ENCODE peak calls at places on chromosomes 3 and 15, in nine cellular contexts. One of them, this sample, is unnamed.

GRCh38 chr3:12966847-12967750 is 106.1 kb downstream of the IQSEC1 start:
- DNase-seq in WTC11: no peak
- DNase-seq in COR-L47: no peak
- DNase-seq in stimulated activated CD4-positive, alpha-beta T cell treated with anti-CD3 and anti-CD28 coated beads, TNF-alpha, amount 100 ng/mL, for 4 hours: no peak
- DNase-seq in heart right ventricle: no peak
- DNase-seq in progenitor cell of endocrine pancreas: peak
- DNase-seq in cerebellar cortex: no peak
- DNase-seq in PC-9: no peak
- DNase-seq in COLO829: peak
- DNase-seq in this sample: no peak

GRCh38 chr3:4996771-4997291 is 17.6 kb downstream of the BHLHE40 start:
- DNase-seq in WTC11: no peak
- DNase-seq in COR-L47: no peak
- DNase-seq in stimulated activated CD4-positive, alpha-beta T cell treated with anti-CD3 and anti-CD28 coated beads, TNF-alpha, amount 100 ng/mL, for 4 hours: no peak
- DNase-seq in heart right ventricle: no peak
- DNase-seq in progenitor cell of endocrine pancreas: no peak
- DNase-seq in cerebellar cortex: no peak
- DNase-seq in PC-9: no peak
- DNase-seq in COLO829: no peak
- DNase-seq in this sample: no peak

GRCh38 chr3:149752051-149752787 is at the start of gene COMMD2:
- DNase-seq in WTC11: peak
- DNase-seq in COR-L47: peak
- DNase-seq in stimulated activated CD4-positive, alpha-beta T cell treated with anti-CD3 and anti-CD28 coated beads, TNF-alpha, amount 100 ng/mL, for 4 hours: peak
- DNase-seq in heart right ventricle: peak
- DNase-seq in progenitor cell of endocrine pancreas: peak
- DNase-seq in cerebellar cortex: peak
- DNase-seq in PC-9: peak
- DNase-seq in COLO829: peak
- DNase-seq in this sample: peak

GRCh38 chr3:140910860-140911259 is 30.8 kb upstream of the SLC25A36 start:
- DNase-seq in WTC11: no peak
- DNase-seq in COR-L47: no peak
- DNase-seq in stimulated activated CD4-positive, alpha-beta T cell treated with anti-CD3 and anti-CD28 coated beads, TNF-alpha, amount 100 ng/mL, for 4 hours: no peak
- DNase-seq in heart right ventricle: no peak
- DNase-seq in progenitor cell of endocrine pancreas: no peak
- DNase-seq in cerebellar cortex: peak
- DNase-seq in PC-9: no peak
- DNase-seq in COLO829: peak
- DNase-seq in this sample: no peak

GRCh38 chr3:168051579-168052183 is 44.0 kb downstream of the GOLIM4 start:
- DNase-seq in WTC11: no peak
- DNase-seq in COR-L47: no peak
- DNase-seq in stimulated activated CD4-positive, alpha-beta T cell treated with anti-CD3 and anti-CD28 coated beads, TNF-alpha, amount 100 ng/mL, for 4 hours: no peak
- DNase-seq in heart right ventricle: no peak
- DNase-seq in progenitor cell of endocrine pancreas: no peak
- DNase-seq in cerebellar cortex: no peak
- DNase-seq in PC-9: no peak
- DNase-seq in COLO829: no peak
- DNase-seq in this sample: no peak

GRCh38 chr3:139564290-139564861 is 24.8 kb upstream of the RBP1 start:
- DNase-seq in WTC11: peak
- DNase-seq in COR-L47: peak
- DNase-seq in stimulated activated CD4-positive, alpha-beta T cell treated with anti-CD3 and anti-CD28 coated beads, TNF-alpha, amount 100 ng/mL, for 4 hours: no peak
- DNase-seq in heart right ventricle: no peak
- DNase-seq in progenitor cell of endocrine pancreas: no peak
- DNase-seq in cerebellar cortex: no peak
- DNase-seq in PC-9: no peak
- DNase-seq in COLO829: no peak
- DNase-seq in this sample: no peak

GRCh38 chr3:168860592-168860991 is 764.9 kb upstream of the GOLIM4 start:
- DNase-seq in WTC11: no peak
- DNase-seq in COR-L47: no peak
- DNase-seq in stimulated activated CD4-positive, alpha-beta T cell treated with anti-CD3 and anti-CD28 coated beads, TNF-alpha, amount 100 ng/mL, for 4 hours: no peak
- DNase-seq in heart right ventricle: no peak
- DNase-seq in progenitor cell of endocrine pancreas: no peak
- DNase-seq in cerebellar cortex: no peak
- DNase-seq in PC-9: no peak
- DNase-seq in COLO829: no peak
- DNase-seq in this sample: no peak

GRCh38 chr3:70000563-70001081 is 1.1 kb downstream of the SAMMSON start:
- DNase-seq in WTC11: no peak
- DNase-seq in COR-L47: peak
- DNase-seq in stimulated activated CD4-positive, alpha-beta T cell treated with anti-CD3 and anti-CD28 coated beads, TNF-alpha, amount 100 ng/mL, for 4 hours: no peak
- DNase-seq in heart right ventricle: no peak
- DNase-seq in progenitor cell of endocrine pancreas: no peak
- DNase-seq in cerebellar cortex: no peak
- DNase-seq in PC-9: no peak
- DNase-seq in COLO829: peak
- DNase-seq in this sample: no peak

GRCh38 chr3:131804565-131805133 is 230.2 kb downstream of the CPNE4 start:
- DNase-seq in WTC11: no peak
- DNase-seq in COR-L47: no peak
- DNase-seq in stimulated activated CD4-positive, alpha-beta T cell treated with anti-CD3 and anti-CD28 coated beads, TNF-alpha, amount 100 ng/mL, for 4 hours: no peak
- DNase-seq in heart right ventricle: peak
- DNase-seq in progenitor cell of endocrine pancreas: no peak
- DNase-seq in cerebellar cortex: no peak
- DNase-seq in PC-9: no peak
- DNase-seq in COLO829: no peak
- DNase-seq in this sample: no peak

GRCh38 chr15:48777645-48778337 is 33.1 kb downstream of the CEP152 start:
- DNase-seq in WTC11: no peak
- DNase-seq in COR-L47: no peak
- DNase-seq in stimulated activated CD4-positive, alpha-beta T cell treated with anti-CD3 and anti-CD28 coated beads, TNF-alpha, amount 100 ng/mL, for 4 hours: no peak
- DNase-seq in heart right ventricle: no peak
- DNase-seq in progenitor cell of endocrine pancreas: no peak
- DNase-seq in cerebellar cortex: no peak
- DNase-seq in PC-9: no peak
- DNase-seq in COLO829: no peak
- DNase-seq in this sample: no peak

GRCh38 chr3:128482857-128483656 is 9.9 kb downstream of the GATA2 start:
- DNase-seq in WTC11: peak
- DNase-seq in COR-L47: no peak
- DNase-seq in stimulated activated CD4-positive, alpha-beta T cell treated with anti-CD3 and anti-CD28 coated beads, TNF-alpha, amount 100 ng/mL, for 4 hours: no peak
- DNase-seq in heart right ventricle: peak
- DNase-seq in progenitor cell of endocrine pancreas: no peak
- DNase-seq in cerebellar cortex: no peak
- DNase-seq in PC-9: peak
- DNase-seq in COLO829: no peak
- DNase-seq in this sample: no peak

GRCh38 chr3:83514130-83514914 is 1444.5 kb upstream of the CADM2 start:
- DNase-seq in WTC11: peak
- DNase-seq in COR-L47: no peak
- DNase-seq in stimulated activated CD4-positive, alpha-beta T cell treated with anti-CD3 and anti-CD28 coated beads, TNF-alpha, amount 100 ng/mL, for 4 hours: no peak
- DNase-seq in heart right ventricle: no peak
- DNase-seq in progenitor cell of endocrine pancreas: no peak
- DNase-seq in cerebellar cortex: no peak
- DNase-seq in PC-9: peak
- DNase-seq in COLO829: no peak
- DNase-seq in this sample: no peak

GRCh38 chr3:4547799-4548198 is 54.7 kb downstream of the ITPR1 start:
- DNase-seq in WTC11: no peak
- DNase-seq in COR-L47: no peak
- DNase-seq in stimulated activated CD4-positive, alpha-beta T cell treated with anti-CD3 and anti-CD28 coated beads, TNF-alpha, amount 100 ng/mL, for 4 hours: no peak
- DNase-seq in heart right ventricle: no peak
- DNase-seq in progenitor cell of endocrine pancreas: no peak
- DNase-seq in cerebellar cortex: no peak
- DNase-seq in PC-9: no peak
- DNase-seq in COLO829: no peak
- DNase-seq in this sample: no peak

GRCh38 chr15:55389276-55389631 is 18.9 kb downstream of the CCPG1 start:
- DNase-seq in WTC11: no peak
- DNase-seq in COR-L47: no peak
- DNase-seq in stimulated activated CD4-positive, alpha-beta T cell treated with anti-CD3 and anti-CD28 coated beads, TNF-alpha, amount 100 ng/mL, for 4 hours: no peak
- DNase-seq in heart right ventricle: no peak
- DNase-seq in progenitor cell of endocrine pancreas: no peak
- DNase-seq in cerebellar cortex: no peak
- DNase-seq in PC-9: peak
- DNase-seq in COLO829: no peak
- DNase-seq in this sample: no peak

GRCh38 chr3:124685481-124685880 is 44.8 kb upstream of the UMPS start:
- DNase-seq in WTC11: no peak
- DNase-seq in COR-L47: no peak
- DNase-seq in stimulated activated CD4-positive, alpha-beta T cell treated with anti-CD3 and anti-CD28 coated beads, TNF-alpha, amount 100 ng/mL, for 4 hours: no peak
- DNase-seq in heart right ventricle: no peak
- DNase-seq in progenitor cell of endocrine pancreas: no peak
- DNase-seq in cerebellar cortex: no peak
- DNase-seq in PC-9: no peak
- DNase-seq in COLO829: no peak
- DNase-seq in this sample: no peak